ENCODE peak calls at places on chromosomes 12 and 14, in four cellular contexts. One of them, this sample, is unnamed.
A peak's percentile ranks its signal among the peaks of the same experiment; 100 is the strongest.

GRCh38 chr12:2129076-2129475 is 76.3 kb downstream of the CACNA1C start:
- DNase-seq in cardiac fibroblast: peak; percentile 64
- DNase-seq in tibial artery: peak; percentile 23
- DNase-seq in NT2/D1: no peak
- DNase-seq in this sample: no peak

GRCh38 chr12:78559441-78559840 is 305.1 kb upstream of the SYT1 start:
- DNase-seq in tibial artery: no peak
- DNase-seq in NT2/D1: no peak
- DNase-seq in cardiac fibroblast: no peak
- DNase-seq in this sample: no peak

GRCh38 chr14:105091335-105092123 is 26.3 kb upstream of the GPR132 start:
- DNase-seq in NT2/D1: no peak
- DNase-seq in tibial artery: peak; percentile 97
- DNase-seq in cardiac fibroblast: no peak
- DNase-seq in this sample: no peak

GRCh38 chr12:2307550-2307949 is 254.8 kb downstream of the CACNA1C start:
- DNase-seq in tibial artery: no peak
- DNase-seq in NT2/D1: peak; percentile 73
- DNase-seq in cardiac fibroblast: no peak
- DNase-seq in this sample: no peak

GRCh38 chr14:61140872-61141271 is 140.3 kb downstream of the TMEM30B start:
- DNase-seq in cardiac fibroblast: peak; percentile 89
- DNase-seq in NT2/D1: no peak
- DNase-seq in tibial artery: no peak
- DNase-seq in this sample: no peak

GRCh38 chr12:10052111-10052913 is 21.8 kb downstream of the CLEC9A start:
- DNase-seq in NT2/D1: no peak
- DNase-seq in tibial artery: no peak
- DNase-seq in cardiac fibroblast: no peak
- DNase-seq in this sample: no peak

GRCh38 chr12:113855998-113856397 is 110.1 kb downstream of the RBM19 start:
- DNase-seq in NT2/D1: no peak
- DNase-seq in cardiac fibroblast: no peak
- DNase-seq in tibial artery: no peak
- DNase-seq in this sample: no peak

GRCh38 chr12:82517027-82517426 is 158.7 kb downstream of the METTL25 start:
- DNase-seq in tibial artery: no peak
- DNase-seq in cardiac fibroblast: peak; percentile 5
- DNase-seq in NT2/D1: peak; percentile 16
- DNase-seq in this sample: no peak

GRCh38 chr12:57868870-57869609 is 22.5 kb upstream of the CTDSP2 start:
- DNase-seq in tibial artery: peak; percentile 83
- DNase-seq in NT2/D1: no peak
- DNase-seq in cardiac fibroblast: no peak
- DNase-seq in this sample: no peak

GRCh38 chr12:56304276-56304675 is 4.1 kb upstream of the CS start:
- DNase-seq in NT2/D1: no peak
- DNase-seq in cardiac fibroblast: no peak
- DNase-seq in tibial artery: no peak
- DNase-seq in this sample: no peak

GRCh38 chr14:24298892-24299254 is 707 bp downstream of the DHRS1 start:
- DNase-seq in tibial artery: no peak
- DNase-seq in cardiac fibroblast: peak; percentile 75
- DNase-seq in NT2/D1: no peak
- DNase-seq in this sample: no peak

GRCh38 chr12:121964813-121965643 is 46.6 kb downstream of the CFAP251 start:
- DNase-seq in cardiac fibroblast: peak; percentile 66
- DNase-seq in NT2/D1: no peak
- DNase-seq in tibial artery: no peak
- DNase-seq in this sample: no peak

GRCh38 chr14:23294734-23295561 is 7.7 kb downstream of the PPP1R3E start:
- DNase-seq in tibial artery: no peak
- DNase-seq in NT2/D1: no peak
- DNase-seq in cardiac fibroblast: peak; percentile 78
- DNase-seq in this sample: no peak

GRCh38 chr14:68341765-68342212 is 451.1 kb downstream of the ZFP36L1 start:
- DNase-seq in NT2/D1: no peak
- DNase-seq in cardiac fibroblast: no peak
- DNase-seq in tibial artery: no peak
- DNase-seq in this sample: no peak

GRCh38 chr14:54709444-54709843 is 142.5 kb downstream of the SAMD4A start:
- DNase-seq in cardiac fibroblast: no peak
- DNase-seq in NT2/D1: no peak
- DNase-seq in tibial artery: no peak
- DNase-seq in this sample: no peak

GRCh38 chr12:47750916-47751470 is 7.7 kb downstream of the RAPGEF3 start:
- DNase-seq in tibial artery: no peak
- DNase-seq in cardiac fibroblast: no peak
- DNase-seq in NT2/D1: no peak
- DNase-seq in this sample: no peak

GRCh38 chr12:52147367-52147972 is 44.3 kb downstream of the KRT80 start:
- DNase-seq in NT2/D1: no peak
- DNase-seq in cardiac fibroblast: peak; percentile 99
- DNase-seq in tibial artery: peak; percentile 97
- DNase-seq in this sample: no peak

GRCh38 chr14:22475381-22475780 is 113.6 kb downstream of the DAD1 start:
- DNase-seq in tibial artery: no peak
- DNase-seq in NT2/D1: no peak
- DNase-seq in cardiac fibroblast: no peak
- DNase-seq in this sample: no peak

GRCh38 chr14:60722836-60723217 is 1.3 kb downstream of the SIX4 start:
- DNase-seq in cardiac fibroblast: peak; percentile 6
- DNase-seq in tibial artery: peak; percentile 64
- DNase-seq in NT2/D1: no peak
- DNase-seq in this sample: no peak

GRCh38 chr14:39395555-39396254 is 36.5 kb downstream of the FBXO33 start:
- DNase-seq in cardiac fibroblast: peak; percentile 39
- DNase-seq in NT2/D1: no peak
- DNase-seq in tibial artery: no peak
- DNase-seq in this sample: no peak

GRCh38 chr12:16726879-16727278 is 120.9 kb upstream of the LMO3 start:
- DNase-seq in cardiac fibroblast: peak; percentile 55
- DNase-seq in tibial artery: no peak
- DNase-seq in NT2/D1: no peak
- DNase-seq in this sample: no peak

GRCh38 chr14:20144820-20145219 is 6.2 kb downstream of the OR4N5 start:
- DNase-seq in cardiac fibroblast: no peak
- DNase-seq in NT2/D1: no peak
- DNase-seq in tibial artery: no peak
- DNase-seq in this sample: no peak

GRCh38 chr14:21300892-21301291 is 21.0 kb downstream of the RPGRIP1 start:
- DNase-seq in tibial artery: no peak
- DNase-seq in NT2/D1: no peak
- DNase-seq in cardiac fibroblast: no peak
- DNase-seq in this sample: peak; percentile 19

GRCh38 chr12:69047990-69048389 is 115.0 kb upstream of the CPM start:
- DNase-seq in cardiac fibroblast: no peak
- DNase-seq in NT2/D1: no peak
- DNase-seq in tibial artery: no peak
- DNase-seq in this sample: no peak
- H3K4me3 ChIP-seq in cardiac fibroblast: no peak overlapping the region
- H3K4me3 ChIP-seq in NT2/D1: no peak overlapping the region
- H3K4me3 ChIP-seq in tibial artery: no peak overlapping the region
- H3K4me3 ChIP-seq in this sample: no peak overlapping the region

GRCh38 chr12:76379261-76379660 is 31.0 kb upstream of the BBS10 start:
- DNase-seq in NT2/D1: no peak
- DNase-seq in tibial artery: no peak
- DNase-seq in cardiac fibroblast: no peak
- DNase-seq in this sample: no peak

GRCh38 chr12:76375939-76376338 is 27.7 kb upstream of the BBS10 start:
- DNase-seq in tibial artery: no peak
- DNase-seq in cardiac fibroblast: peak; percentile 37
- DNase-seq in NT2/D1: no peak
- DNase-seq in this sample: no peak

GRCh38 chr12:76375470-76375869 is 27.3 kb upstream of the BBS10 start:
- DNase-seq in tibial artery: no peak
- DNase-seq in cardiac fibroblast: peak; percentile 36
- DNase-seq in NT2/D1: no peak
- DNase-seq in this sample: no peak

GRCh38 chr12:76374395-76375020 is 26.3 kb upstream of the BBS10 start:
- DNase-seq in NT2/D1: no peak
- DNase-seq in cardiac fibroblast: peak; percentile 58
- DNase-seq in tibial artery: no peak
- DNase-seq in this sample: no peak
- H3K4me3 ChIP-seq in NT2/D1: no peak overlapping the region
- H3K4me3 ChIP-seq in cardiac fibroblast: no peak overlapping the region
- H3K4me3 ChIP-seq in tibial artery: no peak overlapping the region
- H3K4me3 ChIP-seq in this sample: no peak overlapping the region

GRCh38 chr12:22687677-22688076 is 62.7 kb downstream of the ETNK1 start:
- DNase-seq in cardiac fibroblast: peak; percentile 84
- DNase-seq in NT2/D1: no peak
- DNase-seq in tibial artery: no peak
- DNase-seq in this sample: no peak
- H3K4me3 ChIP-seq in cardiac fibroblast: no peak overlapping the region
- H3K4me3 ChIP-seq in NT2/D1: no peak overlapping the region
- H3K4me3 ChIP-seq in tibial artery: no peak overlapping the region
- H3K4me3 ChIP-seq in this sample: no peak overlapping the region

GRCh38 chr14:95699397-95699796 is 13.2 kb downstream of the TCL1B start:
- DNase-seq in NT2/D1: no peak
- DNase-seq in cardiac fibroblast: no peak
- DNase-seq in tibial artery: no peak
- DNase-seq in this sample: no peak
- H3K4me3 ChIP-seq in NT2/D1: no peak overlapping the region
- H3K4me3 ChIP-seq in cardiac fibroblast: no peak overlapping the region
- H3K4me3 ChIP-seq in tibial artery: no peak overlapping the region
- H3K4me3 ChIP-seq in this sample: no peak overlapping the region

GRCh38 chr14:72451081-72451972 is 442.6 kb downstream of the DPF3 start:
- DNase-seq in NT2/D1: no peak
- DNase-seq in tibial artery: no peak
- DNase-seq in cardiac fibroblast: no peak
- DNase-seq in this sample: no peak

GRCh38 chr14:72450473-72451044 is 443.3 kb downstream of the DPF3 start:
- DNase-seq in NT2/D1: no peak
- DNase-seq in tibial artery: no peak
- DNase-seq in cardiac fibroblast: no peak
- DNase-seq in this sample: no peak

GRCh38 chr14:72457641-72458040 is 436.3 kb downstream of the DPF3 start:
- DNase-seq in NT2/D1: no peak
- DNase-seq in tibial artery: no peak
- DNase-seq in cardiac fibroblast: peak; percentile 77
- DNase-seq in this sample: no peak

GRCh38 chr14:72454388-72454787 is 439.5 kb downstream of the DPF3 start:
- DNase-seq in cardiac fibroblast: no peak
- DNase-seq in NT2/D1: no peak
- DNase-seq in tibial artery: no peak
- DNase-seq in this sample: no peak
- H3K4me3 ChIP-seq in cardiac fibroblast: no peak overlapping the region
- H3K4me3 ChIP-seq in NT2/D1: no peak overlapping the region
- H3K4me3 ChIP-seq in tibial artery: no peak overlapping the region
- H3K4me3 ChIP-seq in this sample: no peak overlapping the region

GRCh38 chr14:37054144-37054543 is 118.3 kb downstream of the SLC25A21 start:
- DNase-seq in NT2/D1: no peak
- DNase-seq in tibial artery: no peak
- DNase-seq in cardiac fibroblast: no peak
- DNase-seq in this sample: no peak

GRCh38 chr14:37054869-37055268 is 117.5 kb downstream of the SLC25A21 start:
- DNase-seq in cardiac fibroblast: no peak
- DNase-seq in NT2/D1: no peak
- DNase-seq in tibial artery: no peak
- DNase-seq in this sample: no peak

GRCh38 chr14:37051153-37051552 is 121.3 kb downstream of the SLC25A21 start:
- DNase-seq in NT2/D1: no peak
- DNase-seq in tibial artery: no peak
- DNase-seq in cardiac fibroblast: peak; percentile 55
- DNase-seq in this sample: no peak

GRCh38 chr14:37048666-37049071 is 123.7 kb downstream of the SLC25A21 start:
- DNase-seq in NT2/D1: no peak
- DNase-seq in tibial artery: no peak
- DNase-seq in cardiac fibroblast: peak; percentile 72
- DNase-seq in this sample: no peak

GRCh38 chr14:37051680-37052079 is 120.7 kb downstream of the SLC25A21 start:
- DNase-seq in tibial artery: no peak
- DNase-seq in cardiac fibroblast: no peak
- DNase-seq in NT2/D1: no peak
- DNase-seq in this sample: no peak
- H3K4me3 ChIP-seq in tibial artery: no peak overlapping the region
- H3K4me3 ChIP-seq in cardiac fibroblast: no peak overlapping the region
- H3K4me3 ChIP-seq in NT2/D1: no peak overlapping the region
- H3K4me3 ChIP-seq in this sample: no peak overlapping the region

GRCh38 chr12:130829391-130830245 is 9.4 kb downstream of the STX2 start:
- DNase-seq in NT2/D1: no peak
- DNase-seq in cardiac fibroblast: no peak
- DNase-seq in tibial artery: no peak
- DNase-seq in this sample: no peak

GRCh38 chr12:130830246-130830551 is 8.9 kb downstream of the STX2 start:
- DNase-seq in cardiac fibroblast: no peak
- DNase-seq in NT2/D1: no peak
- DNase-seq in tibial artery: no peak
- DNase-seq in this sample: no peak

GRCh38 chr12:130832561-130833209 is 6.4 kb downstream of the STX2 start:
- DNase-seq in NT2/D1: no peak
- DNase-seq in tibial artery: no peak
- DNase-seq in cardiac fibroblast: peak; percentile 74
- DNase-seq in this sample: no peak

GRCh38 chr12:130831246-130831645 is 7.8 kb downstream of the STX2 start:
- DNase-seq in cardiac fibroblast: no peak
- DNase-seq in tibial artery: no peak
- DNase-seq in NT2/D1: no peak
- DNase-seq in this sample: no peak

GRCh38 chr12:130831876-130832405 is 7.1 kb downstream of the STX2 start:
- DNase-seq in tibial artery: no peak
- DNase-seq in NT2/D1: no peak
- DNase-seq in cardiac fibroblast: no peak
- DNase-seq in this sample: no peak
- H3K4me3 ChIP-seq in tibial artery: no peak overlapping the region
- H3K4me3 ChIP-seq in NT2/D1: no peak overlapping the region
- H3K4me3 ChIP-seq in cardiac fibroblast: no peak overlapping the region
- H3K4me3 ChIP-seq in this sample: no peak overlapping the region

GRCh38 chr14:76473381-76474263 is 97.7 kb downstream of the ESRRB start:
- DNase-seq in cardiac fibroblast: peak; percentile 4
- DNase-seq in tibial artery: no peak
- DNase-seq in NT2/D1: no peak
- DNase-seq in this sample: peak; percentile 56
- H3K4me3 ChIP-seq in cardiac fibroblast: no peak overlapping the region
- H3K4me3 ChIP-seq in tibial artery: peak overlapping the region; percentile 47
- H3K4me3 ChIP-seq in NT2/D1: no peak overlapping the region
- H3K4me3 ChIP-seq in this sample: no peak overlapping the region

GRCh38 chr12:54014315-54015209 is 5.8 kb downstream of the HOXC8 start:
- DNase-seq in NT2/D1: no peak
- DNase-seq in cardiac fibroblast: no peak
- DNase-seq in tibial artery: no peak
- DNase-seq in this sample: no peak
- H3K4me3 ChIP-seq in NT2/D1: no peak overlapping the region
- H3K4me3 ChIP-seq in cardiac fibroblast: no peak overlapping the region
- H3K4me3 ChIP-seq in tibial artery: peak overlapping the region; percentile 53
- H3K4me3 ChIP-seq in this sample: no peak overlapping the region